ENCODE peak calls at places on chromosomes 2 and 18, in nine cellular contexts. One of them, this sample, is unnamed.

GRCh38 chr2:235494716-235495372 is 1.0 kb downstream of the AGAP1 start:
- DNase-seq in H1: no peak
- DNase-seq in cardiac muscle cell: peak
- DNase-seq in posterior vena cava: peak
- DNase-seq in left ventricle myocardium superior: peak
- DNase-seq in stimulated activated CD4-positive, alpha-beta T cell treated with anti-CD3 and anti-CD28 coated beads, Interleukin-1b, Interleukin-23, amount 100 ng/mL, for 24 hours: no peak
- DNase-seq in AML-193: no peak
- DNase-seq in fibroblast of pulmonary artery: peak
- DNase-seq in DMS 273 treated with DMSO at 0.1 percent for 48 hours: no peak
- DNase-seq in this sample: peak

GRCh38 chr2:85457877-85458316 is 39.4 kb downstream of the SH2D6 start:
- DNase-seq in H1: no peak
- DNase-seq in cardiac muscle cell: no peak
- DNase-seq in posterior vena cava: peak
- DNase-seq in left ventricle myocardium superior: no peak
- DNase-seq in stimulated activated CD4-positive, alpha-beta T cell treated with anti-CD3 and anti-CD28 coated beads, Interleukin-1b, Interleukin-23, amount 100 ng/mL, for 24 hours: no peak
- DNase-seq in AML-193: no peak
- DNase-seq in fibroblast of pulmonary artery: no peak
- DNase-seq in DMS 273 treated with DMSO at 0.1 percent for 48 hours: no peak
- DNase-seq in this sample: peak

GRCh38 chr2:1758112-1758630 is 13.9 kb upstream of the PXDN start:
- DNase-seq in H1: no peak
- DNase-seq in cardiac muscle cell: no peak
- DNase-seq in posterior vena cava: peak
- DNase-seq in left ventricle myocardium superior: no peak
- DNase-seq in stimulated activated CD4-positive, alpha-beta T cell treated with anti-CD3 and anti-CD28 coated beads, Interleukin-1b, Interleukin-23, amount 100 ng/mL, for 24 hours: no peak
- DNase-seq in AML-193: no peak
- DNase-seq in fibroblast of pulmonary artery: no peak
- DNase-seq in DMS 273 treated with DMSO at 0.1 percent for 48 hours: no peak
- DNase-seq in this sample: no peak

GRCh38 chr2:74533464-74533863 is 3.7 kb downstream of the HTRA2 start:
- DNase-seq in H1: no peak
- DNase-seq in cardiac muscle cell: no peak
- DNase-seq in posterior vena cava: no peak
- DNase-seq in left ventricle myocardium superior: no peak
- DNase-seq in stimulated activated CD4-positive, alpha-beta T cell treated with anti-CD3 and anti-CD28 coated beads, Interleukin-1b, Interleukin-23, amount 100 ng/mL, for 24 hours: no peak
- DNase-seq in AML-193: no peak
- DNase-seq in fibroblast of pulmonary artery: no peak
- DNase-seq in DMS 273 treated with DMSO at 0.1 percent for 48 hours: no peak
- DNase-seq in this sample: no peak

GRCh38 chr2:191264647-191265079 is 19.5 kb downstream of the MYO1B start:
- DNase-seq in H1: no peak
- DNase-seq in cardiac muscle cell: peak
- DNase-seq in posterior vena cava: peak
- DNase-seq in left ventricle myocardium superior: no peak
- DNase-seq in stimulated activated CD4-positive, alpha-beta T cell treated with anti-CD3 and anti-CD28 coated beads, Interleukin-1b, Interleukin-23, amount 100 ng/mL, for 24 hours: no peak
- DNase-seq in AML-193: no peak
- DNase-seq in fibroblast of pulmonary artery: peak
- DNase-seq in DMS 273 treated with DMSO at 0.1 percent for 48 hours: no peak
- DNase-seq in this sample: peak

GRCh38 chr2:96147593-96148201 is 2.5 kb upstream of the DUSP2 start:
- DNase-seq in H1: no peak
- DNase-seq in cardiac muscle cell: no peak
- DNase-seq in posterior vena cava: peak
- DNase-seq in left ventricle myocardium superior: peak
- DNase-seq in stimulated activated CD4-positive, alpha-beta T cell treated with anti-CD3 and anti-CD28 coated beads, Interleukin-1b, Interleukin-23, amount 100 ng/mL, for 24 hours: no peak
- DNase-seq in AML-193: no peak
- DNase-seq in fibroblast of pulmonary artery: no peak
- DNase-seq in DMS 273 treated with DMSO at 0.1 percent for 48 hours: no peak
- DNase-seq in this sample: peak

GRCh38 chr2:174590928-174591648 is 6.5 kb downstream of the WIPF1 start:
- DNase-seq in H1: no peak
- DNase-seq in cardiac muscle cell: no peak
- DNase-seq in posterior vena cava: no peak
- DNase-seq in left ventricle myocardium superior: no peak
- DNase-seq in stimulated activated CD4-positive, alpha-beta T cell treated with anti-CD3 and anti-CD28 coated beads, Interleukin-1b, Interleukin-23, amount 100 ng/mL, for 24 hours: no peak
- DNase-seq in AML-193: no peak
- DNase-seq in fibroblast of pulmonary artery: no peak
- DNase-seq in DMS 273 treated with DMSO at 0.1 percent for 48 hours: no peak
- DNase-seq in this sample: peak

GRCh38 chr2:159042115-159042850 is 73.8 kb downstream of the TANC1 start:
- DNase-seq in H1: no peak
- DNase-seq in cardiac muscle cell: no peak
- DNase-seq in posterior vena cava: no peak
- DNase-seq in left ventricle myocardium superior: peak
- DNase-seq in stimulated activated CD4-positive, alpha-beta T cell treated with anti-CD3 and anti-CD28 coated beads, Interleukin-1b, Interleukin-23, amount 100 ng/mL, for 24 hours: no peak
- DNase-seq in AML-193: no peak
- DNase-seq in fibroblast of pulmonary artery: no peak
- DNase-seq in DMS 273 treated with DMSO at 0.1 percent for 48 hours: no peak
- DNase-seq in this sample: no peak

GRCh38 chr18:45793295-45793965 is 32.0 kb upstream of the SIGLEC15 start:
- DNase-seq in H1: no peak
- DNase-seq in cardiac muscle cell: peak
- DNase-seq in posterior vena cava: no peak
- DNase-seq in left ventricle myocardium superior: no peak
- DNase-seq in stimulated activated CD4-positive, alpha-beta T cell treated with anti-CD3 and anti-CD28 coated beads, Interleukin-1b, Interleukin-23, amount 100 ng/mL, for 24 hours: no peak
- DNase-seq in AML-193: peak
- DNase-seq in fibroblast of pulmonary artery: peak
- DNase-seq in DMS 273 treated with DMSO at 0.1 percent for 48 hours: no peak
- DNase-seq in this sample: peak

GRCh38 chr2:241372376-241372992 is 16.4 kb downstream of the FARP2 start:
- DNase-seq in H1: no peak
- DNase-seq in cardiac muscle cell: no peak
- DNase-seq in posterior vena cava: no peak
- DNase-seq in left ventricle myocardium superior: no peak
- DNase-seq in stimulated activated CD4-positive, alpha-beta T cell treated with anti-CD3 and anti-CD28 coated beads, Interleukin-1b, Interleukin-23, amount 100 ng/mL, for 24 hours: no peak
- DNase-seq in AML-193: no peak
- DNase-seq in fibroblast of pulmonary artery: no peak
- DNase-seq in DMS 273 treated with DMSO at 0.1 percent for 48 hours: no peak
- DNase-seq in this sample: peak

GRCh38 chr18:5311273-5312009 is 15.9 kb upstream of the ZBTB14 start:
- DNase-seq in H1: no peak
- DNase-seq in cardiac muscle cell: peak
- DNase-seq in posterior vena cava: no peak
- DNase-seq in left ventricle myocardium superior: no peak
- DNase-seq in stimulated activated CD4-positive, alpha-beta T cell treated with anti-CD3 and anti-CD28 coated beads, Interleukin-1b, Interleukin-23, amount 100 ng/mL, for 24 hours: no peak
- DNase-seq in AML-193: no peak
- DNase-seq in fibroblast of pulmonary artery: no peak
- DNase-seq in DMS 273 treated with DMSO at 0.1 percent for 48 hours: no peak
- DNase-seq in this sample: peak

GRCh38 chr2:175158894-175159293 is 9.1 kb downstream of the ATF2 start:
- DNase-seq in H1: no peak
- DNase-seq in cardiac muscle cell: no peak
- DNase-seq in posterior vena cava: no peak
- DNase-seq in left ventricle myocardium superior: no peak
- DNase-seq in stimulated activated CD4-positive, alpha-beta T cell treated with anti-CD3 and anti-CD28 coated beads, Interleukin-1b, Interleukin-23, amount 100 ng/mL, for 24 hours: no peak
- DNase-seq in AML-193: no peak
- DNase-seq in fibroblast of pulmonary artery: no peak
- DNase-seq in DMS 273 treated with DMSO at 0.1 percent for 48 hours: no peak
- DNase-seq in this sample: no peak

GRCh38 chr2:28697602-28698149 is 54.0 kb upstream of the PPP1CB start:
- DNase-seq in H1: no peak
- DNase-seq in cardiac muscle cell: no peak
- DNase-seq in posterior vena cava: no peak
- DNase-seq in left ventricle myocardium superior: no peak
- DNase-seq in stimulated activated CD4-positive, alpha-beta T cell treated with anti-CD3 and anti-CD28 coated beads, Interleukin-1b, Interleukin-23, amount 100 ng/mL, for 24 hours: no peak
- DNase-seq in AML-193: no peak
- DNase-seq in fibroblast of pulmonary artery: no peak
- DNase-seq in DMS 273 treated with DMSO at 0.1 percent for 48 hours: no peak
- DNase-seq in this sample: no peak

GRCh38 chr2:55063713-55064323 is 13.6 kb upstream of the RTN4 start:
- DNase-seq in H1: no peak
- DNase-seq in cardiac muscle cell: no peak
- DNase-seq in posterior vena cava: no peak
- DNase-seq in left ventricle myocardium superior: no peak
- DNase-seq in stimulated activated CD4-positive, alpha-beta T cell treated with anti-CD3 and anti-CD28 coated beads, Interleukin-1b, Interleukin-23, amount 100 ng/mL, for 24 hours: no peak
- DNase-seq in AML-193: no peak
- DNase-seq in fibroblast of pulmonary artery: no peak
- DNase-seq in DMS 273 treated with DMSO at 0.1 percent for 48 hours: no peak
- DNase-seq in this sample: no peak

GRCh38 chr2:188833331-188833730 is 140.8 kb upstream of the COL3A1 start:
- DNase-seq in H1: no peak
- DNase-seq in cardiac muscle cell: no peak
- DNase-seq in posterior vena cava: no peak
- DNase-seq in left ventricle myocardium superior: no peak
- DNase-seq in stimulated activated CD4-positive, alpha-beta T cell treated with anti-CD3 and anti-CD28 coated beads, Interleukin-1b, Interleukin-23, amount 100 ng/mL, for 24 hours: no peak
- DNase-seq in AML-193: no peak
- DNase-seq in fibroblast of pulmonary artery: no peak
- DNase-seq in DMS 273 treated with DMSO at 0.1 percent for 48 hours: no peak
- DNase-seq in this sample: no peak

GRCh38 chr2:144091622-144092021 is 428.3 kb downstream of the ZEB2 start:
- DNase-seq in H1: no peak
- DNase-seq in cardiac muscle cell: no peak
- DNase-seq in posterior vena cava: no peak
- DNase-seq in left ventricle myocardium superior: no peak
- DNase-seq in stimulated activated CD4-positive, alpha-beta T cell treated with anti-CD3 and anti-CD28 coated beads, Interleukin-1b, Interleukin-23, amount 100 ng/mL, for 24 hours: no peak
- DNase-seq in AML-193: no peak
- DNase-seq in fibroblast of pulmonary artery: no peak
- DNase-seq in DMS 273 treated with DMSO at 0.1 percent for 48 hours: no peak
- DNase-seq in this sample: no peak

GRCh38 chr2:234945339-234945895 is 6.4 kb upstream of the SH3BP4 start:
- DNase-seq in H1: no peak
- DNase-seq in cardiac muscle cell: no peak
- DNase-seq in posterior vena cava: no peak
- DNase-seq in left ventricle myocardium superior: no peak
- DNase-seq in stimulated activated CD4-positive, alpha-beta T cell treated with anti-CD3 and anti-CD28 coated beads, Interleukin-1b, Interleukin-23, amount 100 ng/mL, for 24 hours: no peak
- DNase-seq in AML-193: no peak
- DNase-seq in fibroblast of pulmonary artery: no peak
- DNase-seq in DMS 273 treated with DMSO at 0.1 percent for 48 hours: no peak
- DNase-seq in this sample: no peak

GRCh38 chr2:31962757-31963361 is 47.9 kb downstream of the MEMO1 start:
- DNase-seq in H1: no peak
- DNase-seq in cardiac muscle cell: no peak
- DNase-seq in posterior vena cava: no peak
- DNase-seq in left ventricle myocardium superior: peak
- DNase-seq in stimulated activated CD4-positive, alpha-beta T cell treated with anti-CD3 and anti-CD28 coated beads, Interleukin-1b, Interleukin-23, amount 100 ng/mL, for 24 hours: peak
- DNase-seq in AML-193: no peak
- DNase-seq in fibroblast of pulmonary artery: no peak
- DNase-seq in DMS 273 treated with DMSO at 0.1 percent for 48 hours: no peak
- DNase-seq in this sample: no peak

GRCh38 chr2:164589522-164589921 is 31.8 kb downstream of the GRB14 start:
- DNase-seq in H1: no peak
- DNase-seq in cardiac muscle cell: peak
- DNase-seq in posterior vena cava: no peak
- DNase-seq in left ventricle myocardium superior: no peak
- DNase-seq in stimulated activated CD4-positive, alpha-beta T cell treated with anti-CD3 and anti-CD28 coated beads, Interleukin-1b, Interleukin-23, amount 100 ng/mL, for 24 hours: no peak
- DNase-seq in AML-193: no peak
- DNase-seq in fibroblast of pulmonary artery: peak
- DNase-seq in DMS 273 treated with DMSO at 0.1 percent for 48 hours: peak
- DNase-seq in this sample: peak

GRCh38 chr2:106124787-106125549 is 69.1 kb downstream of the UXS1 start:
- DNase-seq in H1: no peak
- DNase-seq in cardiac muscle cell: no peak
- DNase-seq in posterior vena cava: no peak
- DNase-seq in left ventricle myocardium superior: no peak
- DNase-seq in stimulated activated CD4-positive, alpha-beta T cell treated with anti-CD3 and anti-CD28 coated beads, Interleukin-1b, Interleukin-23, amount 100 ng/mL, for 24 hours: no peak
- DNase-seq in AML-193: no peak
- DNase-seq in fibroblast of pulmonary artery: no peak
- DNase-seq in DMS 273 treated with DMSO at 0.1 percent for 48 hours: no peak
- DNase-seq in this sample: no peak

GRCh38 chr18:9614401-9615279 is at the start of gene PPP4R1:
- DNase-seq in H1: peak
- DNase-seq in cardiac muscle cell: peak
- DNase-seq in posterior vena cava: peak
- DNase-seq in left ventricle myocardium superior: peak
- DNase-seq in stimulated activated CD4-positive, alpha-beta T cell treated with anti-CD3 and anti-CD28 coated beads, Interleukin-1b, Interleukin-23, amount 100 ng/mL, for 24 hours: peak
- DNase-seq in AML-193: peak
- DNase-seq in fibroblast of pulmonary artery: peak
- DNase-seq in DMS 273 treated with DMSO at 0.1 percent for 48 hours: peak
- DNase-seq in this sample: peak

GRCh38 chr2:128299628-128300027 is 19.0 kb downstream of the HS6ST1 start:
- DNase-seq in H1: no peak
- DNase-seq in cardiac muscle cell: no peak
- DNase-seq in posterior vena cava: no peak
- DNase-seq in left ventricle myocardium superior: peak
- DNase-seq in stimulated activated CD4-positive, alpha-beta T cell treated with anti-CD3 and anti-CD28 coated beads, Interleukin-1b, Interleukin-23, amount 100 ng/mL, for 24 hours: no peak
- DNase-seq in AML-193: no peak
- DNase-seq in fibroblast of pulmonary artery: no peak
- DNase-seq in DMS 273 treated with DMSO at 0.1 percent for 48 hours: peak
- DNase-seq in this sample: no peak

GRCh38 chr2:215684448-215685217 is 248.8 kb upstream of the FN1 start:
- DNase-seq in H1: no peak
- DNase-seq in cardiac muscle cell: peak
- DNase-seq in posterior vena cava: no peak
- DNase-seq in left ventricle myocardium superior: no peak
- DNase-seq in stimulated activated CD4-positive, alpha-beta T cell treated with anti-CD3 and anti-CD28 coated beads, Interleukin-1b, Interleukin-23, amount 100 ng/mL, for 24 hours: no peak
- DNase-seq in AML-193: no peak
- DNase-seq in fibroblast of pulmonary artery: no peak
- DNase-seq in DMS 273 treated with DMSO at 0.1 percent for 48 hours: no peak
- DNase-seq in this sample: peak

GRCh38 chr2:230170532-230170931 is 49.3 kb downstream of the SP110 start:
- DNase-seq in H1: no peak
- DNase-seq in cardiac muscle cell: peak
- DNase-seq in posterior vena cava: no peak
- DNase-seq in left ventricle myocardium superior: no peak
- DNase-seq in stimulated activated CD4-positive, alpha-beta T cell treated with anti-CD3 and anti-CD28 coated beads, Interleukin-1b, Interleukin-23, amount 100 ng/mL, for 24 hours: no peak
- DNase-seq in AML-193: peak
- DNase-seq in fibroblast of pulmonary artery: peak
- DNase-seq in DMS 273 treated with DMSO at 0.1 percent for 48 hours: no peak
- DNase-seq in this sample: no peak

GRCh38 chr2:46914578-46915230 is 902 bp downstream of the MCFD2 start:
- DNase-seq in H1: no peak
- DNase-seq in cardiac muscle cell: no peak
- DNase-seq in posterior vena cava: no peak
- DNase-seq in left ventricle myocardium superior: no peak
- DNase-seq in stimulated activated CD4-positive, alpha-beta T cell treated with anti-CD3 and anti-CD28 coated beads, Interleukin-1b, Interleukin-23, amount 100 ng/mL, for 24 hours: no peak
- DNase-seq in AML-193: no peak
- DNase-seq in fibroblast of pulmonary artery: no peak
- DNase-seq in DMS 273 treated with DMSO at 0.1 percent for 48 hours: no peak
- DNase-seq in this sample: no peak

GRCh38 chr2:20012282-20013060 is at the start of gene MATN3:
- DNase-seq in H1: no peak
- DNase-seq in cardiac muscle cell: peak
- DNase-seq in posterior vena cava: peak
- DNase-seq in left ventricle myocardium superior: peak
- DNase-seq in stimulated activated CD4-positive, alpha-beta T cell treated with anti-CD3 and anti-CD28 coated beads, Interleukin-1b, Interleukin-23, amount 100 ng/mL, for 24 hours: peak
- DNase-seq in AML-193: no peak
- DNase-seq in fibroblast of pulmonary artery: peak
- DNase-seq in DMS 273 treated with DMSO at 0.1 percent for 48 hours: no peak
- DNase-seq in this sample: peak

GRCh38 chr2:68791914-68792313 is 57.3 kb downstream of the ARHGAP25 start:
- DNase-seq in H1: no peak
- DNase-seq in cardiac muscle cell: no peak
- DNase-seq in posterior vena cava: no peak
- DNase-seq in left ventricle myocardium superior: no peak
- DNase-seq in stimulated activated CD4-positive, alpha-beta T cell treated with anti-CD3 and anti-CD28 coated beads, Interleukin-1b, Interleukin-23, amount 100 ng/mL, for 24 hours: no peak
- DNase-seq in AML-193: no peak
- DNase-seq in fibroblast of pulmonary artery: no peak
- DNase-seq in DMS 273 treated with DMSO at 0.1 percent for 48 hours: no peak
- DNase-seq in this sample: no peak

GRCh38 chr2:57093020-57093419 is 909.2 kb downstream of the CCDC85A start:
- DNase-seq in H1: no peak
- DNase-seq in cardiac muscle cell: no peak
- DNase-seq in posterior vena cava: no peak
- DNase-seq in left ventricle myocardium superior: no peak
- DNase-seq in stimulated activated CD4-positive, alpha-beta T cell treated with anti-CD3 and anti-CD28 coated beads, Interleukin-1b, Interleukin-23, amount 100 ng/mL, for 24 hours: no peak
- DNase-seq in AML-193: no peak
- DNase-seq in fibroblast of pulmonary artery: no peak
- DNase-seq in DMS 273 treated with DMSO at 0.1 percent for 48 hours: no peak
- DNase-seq in this sample: no peak